ENCODE peak calls at places on chromosomes 12 and 14, in nine cellular contexts. H, L, Z, K, Y, F, V, E and W are unnamed samples.

GRCh38 chr14:64447890-64448667 is 17.2 kb upstream of the AKAP5 start:
- DNase-seq in H (no peak), L (no peak), Z (peak; percentile 3), K (no peak), Y (peak; percentile 18), F (no peak), V (no peak), E (no peak), W (no peak)

GRCh38 chr12:111429760-111430417 is 24.2 kb downstream of the SH2B3 start:
- DNase-seq in H (no peak), L (no peak), Z (peak; percentile 72), K (no peak), Y (no peak), F (no peak), V (peak; percentile 57), E (no peak), W (no peak)

GRCh38 chr12:122116707-122117535 is 38.4 kb downstream of the MLXIP start:
- DNase-seq in H (peak; percentile 81), L (no peak), Z (no peak), K (no peak), Y (no peak), F (no peak), V (no peak), E (no peak), W (no peak)

GRCh38 chr12:89575405-89575804 is 49.6 kb upstream of the POC1B start:
- DNase-seq in H (no peak), L (no peak), Z (no peak), K (no peak), Y (no peak), F (no peak), V (no peak), E (no peak), W (no peak)

GRCh38 chr14:99451234-99451633 is 29.4 kb downstream of the SETD3 start:
- DNase-seq in H (no peak), L (no peak), Z (no peak), K (no peak), Y (no peak), F (no peak), V (no peak), E (no peak), W (no peak)

GRCh38 chr12:112097641-112098040 is 10.9 kb downstream of the NAA25 start:
- DNase-seq in H (no peak), L (no peak), Z (no peak), K (no peak), Y (no peak), F (no peak), V (no peak), E (no peak), W (no peak)

GRCh38 chr12:106345739-106346138 is 11.8 kb upstream of the POLR3B start:
- DNase-seq in H (peak; percentile 27), L (peak; percentile 44), Z (no peak), K (no peak), Y (peak; percentile 91), F (peak; percentile 48), V (no peak), E (no peak), W (peak; percentile 38)

GRCh38 chr12:13278249-13278787 is 81.8 kb downstream of the EMP1 start:
- DNase-seq in H (peak; percentile 78), L (no peak), Z (peak; percentile 72), K (no peak), Y (peak; percentile 74), F (peak; percentile 39), V (peak; percentile 60), E (no peak), W (peak; percentile 28)

GRCh38 chr14:74712499-74713394 is at the start of the genes AREL1 and FCF1:
- DNase-seq in H (peak; percentile 80), L (no peak), Z (peak; percentile 80), K (peak; percentile 56), Y (peak; percentile 97), F (peak; percentile 80), V (peak; percentile 86), E (peak; percentile 33), W (peak; percentile 88)

GRCh38 chr14:37230551-37231194 is 32.9 kb downstream of the MIPOL1 start:
- DNase-seq in H (no peak), L (peak; percentile 59), Z (no peak), K (no peak), Y (peak; percentile 60), F (peak; percentile 71), V (no peak), E (no peak), W (peak; percentile 71)

GRCh38 chr14:66708262-66708661 is 200.3 kb downstream of the GPHN start:
- DNase-seq in H (no peak), L (no peak), Z (no peak), K (no peak), Y (no peak), F (no peak), V (no peak), E (no peak), W (no peak)

GRCh38 chr12:123058980-123059379 is 78.5 kb downstream of the ARL6IP4 start:
- DNase-seq in H (no peak), L (no peak), Z (no peak), K (no peak), Y (no peak), F (no peak), V (no peak), E (no peak), W (no peak)

GRCh38 chr14:93115920-93116675 is at the start of gene ITPK1:
- DNase-seq in H (peak; percentile 63), L (peak; percentile 40), Z (peak; percentile 74), K (no peak), Y (peak; percentile 65), F (no peak), V (peak; percentile 56), E (no peak), W (no peak)

GRCh38 chr12:92356405-92356804 is 210.8 kb upstream of the BTG1 start:
- DNase-seq in H (no peak), L (no peak), Z (no peak), K (no peak), Y (no peak), F (no peak), V (no peak), E (no peak), W (no peak)

GRCh38 chr12:111330800-111331752 is 37.8 kb downstream of the PHETA1 start:
- DNase-seq in H (no peak), L (no peak), Z (no peak), K (peak; percentile 28), Y (peak; percentile 79), F (peak; percentile 59), V (no peak), E (no peak), W (peak; percentile 62)

GRCh38 chr14:75333523-75334190 is 55.0 kb downstream of the FOS start:
- DNase-seq in H (no peak), L (no peak), Z (no peak), K (no peak), Y (no peak), F (no peak), V (peak; percentile 4), E (no peak), W (no peak)

GRCh38 chr12:57993834-57994233 is 52.5 kb downstream of the ATP23 start:
- DNase-seq in H (no peak), L (no peak), Z (no peak), K (no peak), Y (no peak), F (no peak), V (no peak), E (no peak), W (no peak)